ENCODE peak calls at places on chromosomes 4 and X, in ten cellular contexts. K is NAMALWA; P is effector CD4-positive, alpha-beta T cell; B is H54; S is GM19239; C is H9; E is astrocyte; I is activated T-helper 1 cell treated with anti-CD3 and anti-CD28 coated beads, Interleukin-2, amount 50 U/mL, for 16 hours; Y is SW 1271; T is RKO. N is an unnamed sample.
A peak's percentile ranks its signal among the peaks of the same experiment; 100 is the strongest.

GRCh38 chrX:110216027-110216426 is 101.9 kb downstream of the AMMECR1 start:
- DNase-seq in Y (no peak), I (no peak), E (no peak), S (no peak), K (no peak), T (no peak), C (no peak), B (no peak), P (no peak), N (no peak)

GRCh38 chr4:59409647-59410046 is 1790.5 kb upstream of the ADGRL3 start:
- DNase-seq in E (no peak), K (no peak), C (no peak), T (no peak), B (no peak), Y (no peak), S (no peak), P (no peak), I (no peak), N (no peak)

GRCh38 chr4:184475096-184475461 is 729 bp upstream of the IRF2 start:
- DNase-seq in K (peak; percentile 65), E (peak; percentile 29), P (peak; percentile 44), I (peak; percentile 7), C (peak; percentile 45), S (peak; percentile 24), T (peak; percentile 63), B (peak; percentile 15), Y (no peak), N (no peak)

GRCh38 chr4:110106946-110107325 is 91.5 kb downstream of the ELOVL6 start:
- DNase-seq in Y (no peak), K (no peak), S (no peak), I (no peak), E (peak; percentile 78), P (no peak), B (no peak), T (peak; percentile 41), C (no peak), N (no peak)

GRCh38 chr4:53721276-53721675 is 130.0 kb upstream of the LNX1 start:
- DNase-seq in I (no peak), C (no peak), T (no peak), P (no peak), B (no peak), E (no peak), Y (no peak), K (no peak), S (no peak), N (no peak)

GRCh38 chr4:16641971-16642370 is 256.5 kb downstream of the LDB2 start:
- DNase-seq in Y (no peak), E (peak; percentile 71), C (no peak), I (no peak), K (no peak), S (no peak), B (no peak), T (no peak), P (no peak), N (no peak)

GRCh38 chr4:72767903-72768817 is 199.1 kb upstream of the ADAMTS3 start:
- DNase-seq in T (peak; percentile 31), C (no peak), S (no peak), E (peak; percentile 98), P (no peak), Y (no peak), K (no peak), B (peak; percentile 2), I (no peak), N (no peak)

GRCh38 chrX:37759878-37760418 is 19.9 kb upstream of the CYBB start:
- DNase-seq in S (no peak), C (no peak), T (no peak), Y (no peak), K (no peak), P (no peak), B (no peak), E (no peak), I (no peak), N (no peak)

GRCh38 chr4:12712648-12713339 is 771.3 kb downstream of the RAB28 start:
- DNase-seq in S (no peak), E (no peak), P (no peak), T (no peak), C (no peak), B (no peak), K (no peak), I (no peak), Y (no peak), N (no peak)

GRCh38 chr4:1855334-1856070 is 454 bp downstream of the LETM1 start:
- DNase-seq in B (no peak), P (no peak), S (peak; percentile 36), E (no peak), Y (no peak), K (peak; percentile 49), I (no peak), T (peak; percentile 45), C (no peak), N (no peak)

GRCh38 chr4:185685804-185686203 is 126.2 kb downstream of the SORBS2 start:
- DNase-seq in E (no peak), K (no peak), B (no peak), Y (no peak), I (no peak), T (no peak), S (no peak), C (no peak), P (no peak), N (no peak)

GRCh38 chrX:41779058-41779564 is 55.1 kb downstream of the GPR82 start:
- DNase-seq in T (peak; percentile 83), E (peak; percentile 71), S (no peak), C (no peak), I (no peak), B (no peak), Y (peak; percentile 14), K (no peak), P (no peak), N (no peak)

GRCh38 chr4:150769235-150769634 is 187.3 kb downstream of the MAB21L2 start:
- DNase-seq in S (no peak), T (peak; percentile 69), K (no peak), B (peak; percentile 6), C (no peak), Y (peak; percentile 30), E (peak; percentile 79), P (no peak), I (no peak), N (no peak)

GRCh38 chr4:886244-886643 is 45.9 kb downstream of the GAK start:
- DNase-seq in C (no peak), Y (no peak), T (no peak), S (no peak), P (no peak), K (no peak), E (no peak), B (no peak), I (no peak), N (no peak)

GRCh38 chrX:11381464-11381863 is 88.3 kb downstream of the AMELX start:
- DNase-seq in P (no peak), Y (no peak), B (no peak), T (peak; percentile 62), S (no peak), C (peak; percentile 32), I (no peak), E (no peak), K (peak; percentile 79), N (no peak)

GRCh38 chr4:42371306-42372063 is 25.8 kb upstream of the SHISA3 start:
- DNase-seq in T (peak; percentile 72), K (peak; percentile 72), Y (no peak), B (peak; percentile 8), P (no peak), S (peak; percentile 40), C (no peak), I (no peak), E (peak; percentile 35), N (no peak)

GRCh38 chr4:118836763-118837507 is 1.0 kb upstream of the SEC24D start:
- DNase-seq in S (no peak), C (no peak), K (no peak), Y (no peak), E (no peak), B (no peak), I (no peak), P (no peak), T (no peak), N (no peak)

GRCh38 chr4:175970734-175971133 is 94.9 kb upstream of the WDR17 start:
- DNase-seq in I (no peak), B (no peak), S (no peak), Y (no peak), K (no peak), T (no peak), E (no peak), C (no peak), P (no peak), N (no peak)

GRCh38 chr4:138216272-138216867 is 25.8 kb downstream of the SLC7A11 start:
- DNase-seq in B (no peak), I (no peak), K (no peak), T (no peak), S (no peak), E (no peak), P (no peak), Y (no peak), C (no peak), N (no peak)

GRCh38 chr4:180598281-180598680 is 1644.9 kb upstream of the TENM3 start:
- DNase-seq in P (no peak), K (no peak), Y (no peak), E (peak; percentile 68), I (no peak), B (no peak), S (no peak), T (no peak), C (no peak), N (no peak)

GRCh38 chr4:14532436-14532835 is 469.8 kb upstream of the CPEB2 start:
- DNase-seq in Y (no peak), T (no peak), K (no peak), B (no peak), S (no peak), C (no peak), E (no peak), I (no peak), P (no peak), N (no peak)

GRCh38 chr4:77821775-77822174 is 2.6 kb upstream of the CNOT6L start:
- DNase-seq in S (no peak), B (no peak), K (peak; percentile 45), I (no peak), P (peak; percentile 46), C (no peak), T (no peak), E (no peak), Y (no peak), N (peak; percentile 52)

GRCh38 chr4:159762672-159763071 is 659.8 kb downstream of the RAPGEF2 start:
- DNase-seq in Y (no peak), B (no peak), P (no peak), K (no peak), C (no peak), S (no peak), I (no peak), E (no peak), T (no peak), N (no peak)

GRCh38 chr4:114043116-114043515 is 63.7 kb upstream of the ARSJ start:
- DNase-seq in K (no peak), I (no peak), S (no peak), T (no peak), Y (no peak), P (no peak), B (no peak), C (no peak), E (peak; percentile 31), N (no peak)